ENCODE peak calls at places on chromosomes 12 and 14, in seven cellular contexts. R is A549, U is cardiac muscle cell, H is esophagus squamous epithelium, A is progenitor cell of endocrine pancreas, W is fibroblast of mammary gland, P is adrenal gland. D is an unnamed sample.

GRCh38 chr14:62692490-62693106 is 352.7 kb downstream of the KCNH5 start:
- DNase-seq in R (no peak), U (peak), H (no peak), A (no peak), W (peak), P (no peak), D (no peak)

GRCh38 chr14:36718216-36718615 is 56.6 kb downstream of the PAX9 start:
- DNase-seq in R (no peak), U (no peak), H (no peak), A (no peak), W (no peak), P (no peak), D (no peak)

GRCh38 chr14:66649515-66649914 is 141.6 kb downstream of the GPHN start:
- DNase-seq in R (no peak), U (no peak), H (no peak), A (no peak), W (no peak), P (no peak), D (no peak)

GRCh38 chr14:59407246-59407615 is 57.9 kb downstream of the GPR135 start:
- DNase-seq in R (no peak), U (peak), H (no peak), A (no peak), W (peak), P (no peak), D (peak)

GRCh38 chr12:87661770-87662402 is 367.3 kb downstream of the C12orf50 start:
- DNase-seq in R (no peak), U (no peak), H (no peak), A (no peak), W (no peak), P (no peak), D (no peak)

GRCh38 chr12:116127858-116128257 is 149.6 kb downstream of the MED13L start:
- DNase-seq in R (no peak), U (no peak), H (no peak), A (no peak), W (no peak), P (no peak), D (no peak)

GRCh38 chr12:114400925-114401324 is 5.0 kb downstream of the TBX5 start:
- DNase-seq in R (no peak), U (peak), H (no peak), A (no peak), W (peak), P (no peak), D (peak)

GRCh38 chr12:117377758-117378157 is 16.3 kb upstream of the NOS1 start:
- DNase-seq in R (no peak), U (no peak), H (no peak), A (no peak), W (no peak), P (no peak), D (no peak)

GRCh38 chr14:96363751-96364336 is 518 bp downstream of the GSKIP start:
- DNase-seq in R (peak), U (peak), H (no peak), A (no peak), W (peak), P (peak), D (peak)

GRCh38 chr12:66149702-66150398 is 19.3 kb upstream of the LLPH start:
- DNase-seq in R (no peak), U (peak), H (no peak), A (no peak), W (peak), P (peak), D (no peak)

GRCh38 chr14:77314043-77314442 is 6.6 kb downstream of the POMT2 start:
- DNase-seq in R (no peak), U (peak), H (no peak), A (no peak), W (peak), P (peak), D (peak)

GRCh38 chr14:105850853-105851581 is 324.6 kb downstream of the TMEM121 start:
- DNase-seq in R (no peak), U (no peak), H (no peak), A (no peak), W (no peak), P (no peak), D (no peak)

GRCh38 chr14:36617824-36618223 is 35.4 kb upstream of the NKX2-8 start:
- DNase-seq in R (no peak), U (no peak), H (no peak), A (no peak), W (no peak), P (no peak), D (no peak)

GRCh38 chr14:47332939-47333338 is 342.5 kb downstream of the MDGA2 start:
- DNase-seq in R (no peak), U (no peak), H (no peak), A (no peak), W (no peak), P (no peak), D (no peak)

GRCh38 chr12:74665690-74666089 is 128.1 kb downstream of the ATXN7L3B start:
- DNase-seq in R (no peak), U (no peak), H (no peak), A (no peak), W (no peak), P (no peak), D (no peak)

GRCh38 chr14:67240168-67240932 is 885 bp upstream of the PALS1 start:
- DNase-seq in R (peak), U (peak), H (no peak), A (no peak), W (peak), P (peak), D (peak)

GRCh38 chr12:110592078-110592477 is 9.0 kb upstream of the PPTC7 start:
- DNase-seq in R (no peak), U (no peak), H (no peak), A (no peak), W (no peak), P (no peak), D (no peak)

GRCh38 chr12:93569656-93570551 is 2.6 kb upstream of the SOCS2 start:
- DNase-seq in R (peak), U (peak), H (peak), A (peak), W (peak), P (peak), D (peak)

GRCh38 chr12:93571854-93572711 is at the start of gene SOCS2:
- DNase-seq in R (peak), U (peak), H (no peak), A (peak), W (no peak), P (peak), D (peak)

GRCh38 chr12:93572712-93573551 is 457 bp downstream of the SOCS2 start:
- DNase-seq in R (no peak), U (peak), H (no peak), A (peak), W (no peak), P (peak), D (no peak)

GRCh38 chr12:93570552-93571359 is 1.7 kb upstream of the SOCS2 start:
- DNase-seq in R (peak), U (peak), H (peak), A (peak), W (peak), P (peak), D (peak)

GRCh38 chr12:93571360-93571853 is 1.1 kb upstream of the SOCS2 start:
- DNase-seq in R (peak), U (peak), H (no peak), A (peak), W (peak), P (peak), D (peak)
- TF ChIP-seq CTCF in R (peak), U (peak), H (no peak), A (peak), W (peak), P (no peak), D (peak)

GRCh38 chr12:57720606-57721595 is 17.6 kb downstream of the AGAP2 start:
- DNase-seq in R (no peak), U (no peak), H (no peak), A (no peak), W (no peak), P (no peak), D (no peak)
- TF ChIP-seq CTCF in R (no peak), U (no peak), H (no peak), A (no peak), W (no peak), P (no peak), D (no peak)

GRCh38 chr14:73324536-73324932 is 87.2 kb downstream of the PAPLN start:
- DNase-seq in R (no peak), U (no peak), H (no peak), A (no peak), W (no peak), P (no peak), D (no peak)
- TF ChIP-seq CTCF in R (no peak), U (no peak), H (no peak), A (no peak), W (no peak), P (no peak), D (no peak)

DNA sequence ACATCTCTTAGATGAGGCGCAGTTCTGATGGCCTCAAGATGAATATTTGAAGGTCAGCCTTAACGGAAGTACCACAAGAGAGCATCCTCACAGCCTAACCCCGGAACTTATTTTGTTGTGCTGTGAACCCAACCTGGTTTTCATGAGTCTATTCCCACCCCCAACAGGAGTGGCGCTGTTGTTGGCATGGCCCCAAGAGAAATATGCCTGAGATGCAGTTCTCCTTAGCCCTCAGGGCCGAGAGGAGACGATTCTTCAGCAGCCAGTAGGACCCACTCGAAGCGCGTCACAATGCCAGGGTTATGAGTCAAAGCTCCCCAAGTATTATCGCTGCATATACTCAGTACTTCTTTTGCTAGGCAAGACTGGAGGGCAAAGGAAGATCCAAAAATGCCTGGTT is 24.5 kb upstream of the BCL11B start:
- DNase-seq in R (no peak), U (no peak), H (no peak), A (no peak), W (no peak), P (no peak), D (no peak)
- TF ChIP-seq CTCF in R (no peak), U (no peak), H (no peak), A (no peak), W (no peak), P (no peak), D (peak)

GRCh38 chr14:104710071-104710735 is 13.8 kb upstream of the ADSS1 start:
- DNase-seq in R (no peak), U (no peak), H (no peak), A (no peak), W (no peak), P (no peak), D (no peak)

GRCh38 chr14:104708606-104709268 is 15.3 kb upstream of the ADSS1 start:
- DNase-seq in R (peak), U (peak), H (no peak), A (peak), W (peak), P (peak), D (peak)

GRCh38 chr14:104707629-104708595 is 16.1 kb upstream of the ADSS1 start:
- DNase-seq in R (no peak), U (no peak), H (no peak), A (no peak), W (no peak), P (no peak), D (no peak)

GRCh38 chr14:104706733-104707628 is 17.0 kb upstream of the ADSS1 start:
- DNase-seq in R (no peak), U (no peak), H (no peak), A (no peak), W (no peak), P (no peak), D (no peak)

GRCh38 chr14:104709387-104710019 is 14.5 kb upstream of the ADSS1 start:
- DNase-seq in R (no peak), U (no peak), H (no peak), A (no peak), W (no peak), P (no peak), D (no peak)
- TF ChIP-seq CTCF in R (no peak), U (no peak), H (no peak), A (no peak), W (no peak), P (no peak), D (no peak)

GRCh38 chr12:54017027-54017788 is 8.4 kb downstream of the HOXC8 start:
- DNase-seq in R (peak), U (no peak), H (no peak), A (no peak), W (peak), P (no peak), D (no peak)
- TF ChIP-seq CTCF in R (no peak), U (no peak), H (no peak), A (no peak), W (peak), P (no peak), D (no peak)

GRCh38 chr12:102659200-102659911 is 179.0 kb upstream of the IGF1 start:
- DNase-seq in R (no peak), U (no peak), H (no peak), A (no peak), W (no peak), P (no peak), D (no peak)
- TF ChIP-seq CTCF in R (no peak), U (no peak), H (no peak), A (no peak), W (no peak), P (no peak), D (peak)

GRCh38 chr14:75379930-75380270 is 47.9 kb upstream of the JDP2 start:
- DNase-seq in R (no peak), U (no peak), H (no peak), A (no peak), W (no peak), P (no peak), D (no peak)
- TF ChIP-seq CTCF in R (no peak), U (no peak), H (no peak), A (no peak), W (no peak), P (no peak), D (no peak)

DNA sequence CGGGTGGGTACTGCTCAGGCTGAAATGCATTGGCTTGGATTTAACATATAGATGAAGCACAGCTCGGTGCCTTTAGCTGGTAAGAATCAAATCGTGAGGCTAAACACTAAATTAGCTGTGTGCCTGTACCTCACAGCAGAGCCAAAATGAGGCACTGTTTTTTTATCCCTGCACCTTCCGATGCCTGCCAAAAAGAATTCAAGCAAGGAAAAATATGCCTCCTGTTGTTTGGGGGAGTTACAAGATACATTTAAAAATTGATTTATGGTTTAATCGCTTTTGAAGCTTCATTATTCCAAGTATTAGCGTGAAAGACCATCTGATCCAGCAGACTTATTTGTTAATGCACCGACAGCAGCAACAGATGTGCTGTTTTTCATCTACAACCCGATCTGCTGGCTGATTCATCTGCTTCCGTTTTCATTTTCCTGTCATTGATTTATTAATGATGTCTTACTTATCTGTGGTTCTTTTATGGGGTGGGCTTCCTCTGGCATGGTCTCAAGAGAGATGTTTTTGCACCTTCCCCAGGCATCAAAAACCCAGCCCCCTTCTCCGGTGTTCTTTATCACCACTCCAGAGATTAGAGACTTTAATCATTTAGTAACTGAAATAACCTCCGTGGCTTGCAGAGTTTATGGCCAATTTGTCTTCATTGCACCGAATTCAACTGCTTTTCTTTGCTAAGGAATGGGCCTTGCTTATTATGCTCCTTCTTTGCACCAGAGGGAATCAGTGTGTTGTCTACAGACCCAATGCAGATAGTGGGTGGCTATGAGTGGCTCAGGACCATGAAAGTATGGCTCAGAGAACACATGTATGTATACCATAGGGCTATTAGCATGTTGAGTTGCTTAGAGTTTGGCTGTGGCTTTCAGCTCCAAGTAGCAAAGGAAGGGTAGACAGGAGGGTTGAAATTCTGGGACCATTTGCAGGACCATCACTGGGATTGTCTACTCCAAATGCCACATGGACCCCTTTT is 166.9 kb upstream of the TMEM260 start:
- DNase-seq in R (no peak), U (no peak), H (no peak), A (no peak), W (peak), P (no peak), D (no peak)
- TF ChIP-seq CTCF in R (no peak), U (no peak), H (no peak), A (no peak), W (no peak), P (no peak), D (no peak)

D was measured in HFFc6.